ENCODE peak calls at places on chromosomes 5 and 9, in six cellular contexts. One of them, this sample, is unnamed.
A peak's percentile ranks its signal among the peaks of the same experiment; 100 is the strongest.

GRCh38 chr9:134378901-134379338 is 52.7 kb downstream of the RXRA start:
- DNase-seq in naive thymus-derived CD8-positive, alpha-beta T cell: no peak
- DNase-seq in stimulated activated CD4-positive, alpha-beta T cell treated with anti-CD3 and anti-CD28 coated beads, Interleukin-15, amount 100 ng/mL, for 1 hour: no peak
- DNase-seq in choroid plexus epithelial cell: peak; percentile 77
- DNase-seq in upper lobe of right lung: peak; percentile 83
- DNase-seq in Kasumi-1: no peak
- DNase-seq in this sample: peak; percentile 91

GRCh38 chr5:54360089-54360488 is 49.7 kb upstream of the ARL15 start:
- DNase-seq in Kasumi-1: no peak
- DNase-seq in upper lobe of right lung: no peak
- DNase-seq in naive thymus-derived CD8-positive, alpha-beta T cell: no peak
- DNase-seq in stimulated activated CD4-positive, alpha-beta T cell treated with anti-CD3 and anti-CD28 coated beads, Interleukin-15, amount 100 ng/mL, for 1 hour: no peak
- DNase-seq in choroid plexus epithelial cell: peak; percentile 13
- DNase-seq in this sample: peak; percentile 93

GRCh38 chr9:73183917-73184861 is 32.5 kb downstream of the ANXA1 start:
- DNase-seq in stimulated activated CD4-positive, alpha-beta T cell treated with anti-CD3 and anti-CD28 coated beads, Interleukin-15, amount 100 ng/mL, for 1 hour: no peak
- DNase-seq in Kasumi-1: peak; percentile 69
- DNase-seq in upper lobe of right lung: no peak
- DNase-seq in choroid plexus epithelial cell: peak; percentile 75
- DNase-seq in naive thymus-derived CD8-positive, alpha-beta T cell: no peak
- DNase-seq in this sample: peak; percentile 30

GRCh38 chr5:151675225-151675955 is 11.3 kb downstream of the SPARC start:
- DNase-seq in choroid plexus epithelial cell: peak; percentile 84
- DNase-seq in upper lobe of right lung: no peak
- DNase-seq in Kasumi-1: no peak
- DNase-seq in naive thymus-derived CD8-positive, alpha-beta T cell: no peak
- DNase-seq in stimulated activated CD4-positive, alpha-beta T cell treated with anti-CD3 and anti-CD28 coated beads, Interleukin-15, amount 100 ng/mL, for 1 hour: no peak
- DNase-seq in this sample: no peak

GRCh38 chr9:129317179-129318011 is 139.3 kb upstream of the IER5L start:
- DNase-seq in upper lobe of right lung: peak; percentile 71
- DNase-seq in choroid plexus epithelial cell: peak; percentile 75
- DNase-seq in Kasumi-1: peak; percentile 22
- DNase-seq in stimulated activated CD4-positive, alpha-beta T cell treated with anti-CD3 and anti-CD28 coated beads, Interleukin-15, amount 100 ng/mL, for 1 hour: no peak
- DNase-seq in naive thymus-derived CD8-positive, alpha-beta T cell: no peak
- DNase-seq in this sample: peak; percentile 57

GRCh38 chr9:131048820-131049219 is 39.8 kb downstream of the LAMC3 start:
- DNase-seq in upper lobe of right lung: no peak
- DNase-seq in stimulated activated CD4-positive, alpha-beta T cell treated with anti-CD3 and anti-CD28 coated beads, Interleukin-15, amount 100 ng/mL, for 1 hour: no peak
- DNase-seq in naive thymus-derived CD8-positive, alpha-beta T cell: no peak
- DNase-seq in choroid plexus epithelial cell: no peak
- DNase-seq in Kasumi-1: no peak
- DNase-seq in this sample: no peak

GRCh38 chr9:967436-967835 is 9.0 kb upstream of the DMRT3 start:
- DNase-seq in stimulated activated CD4-positive, alpha-beta T cell treated with anti-CD3 and anti-CD28 coated beads, Interleukin-15, amount 100 ng/mL, for 1 hour: no peak
- DNase-seq in upper lobe of right lung: no peak
- DNase-seq in Kasumi-1: no peak
- DNase-seq in choroid plexus epithelial cell: no peak
- DNase-seq in naive thymus-derived CD8-positive, alpha-beta T cell: no peak
- DNase-seq in this sample: no peak

GRCh38 chr9:98855592-98855991 is 48.1 kb downstream of the GALNT12 start:
- DNase-seq in upper lobe of right lung: no peak
- DNase-seq in Kasumi-1: no peak
- DNase-seq in naive thymus-derived CD8-positive, alpha-beta T cell: no peak
- DNase-seq in stimulated activated CD4-positive, alpha-beta T cell treated with anti-CD3 and anti-CD28 coated beads, Interleukin-15, amount 100 ng/mL, for 1 hour: no peak
- DNase-seq in choroid plexus epithelial cell: no peak
- DNase-seq in this sample: no peak

GRCh38 chr5:135979510-135979909 is 24.7 kb upstream of the LECT2 start:
- DNase-seq in choroid plexus epithelial cell: peak; percentile 90
- DNase-seq in stimulated activated CD4-positive, alpha-beta T cell treated with anti-CD3 and anti-CD28 coated beads, Interleukin-15, amount 100 ng/mL, for 1 hour: no peak
- DNase-seq in upper lobe of right lung: no peak
- DNase-seq in Kasumi-1: no peak
- DNase-seq in naive thymus-derived CD8-positive, alpha-beta T cell: no peak
- DNase-seq in this sample: no peak

GRCh38 chr5:180084638-180085561 is 13.3 kb upstream of the RNF130 start:
- DNase-seq in choroid plexus epithelial cell: no peak
- DNase-seq in naive thymus-derived CD8-positive, alpha-beta T cell: no peak
- DNase-seq in Kasumi-1: peak; percentile 73
- DNase-seq in upper lobe of right lung: no peak
- DNase-seq in stimulated activated CD4-positive, alpha-beta T cell treated with anti-CD3 and anti-CD28 coated beads, Interleukin-15, amount 100 ng/mL, for 1 hour: no peak
- DNase-seq in this sample: no peak

GRCh38 chr9:131732061-131732526 is 7.8 kb downstream of the RAPGEF1 start:
- DNase-seq in naive thymus-derived CD8-positive, alpha-beta T cell: no peak
- DNase-seq in Kasumi-1: no peak
- DNase-seq in stimulated activated CD4-positive, alpha-beta T cell treated with anti-CD3 and anti-CD28 coated beads, Interleukin-15, amount 100 ng/mL, for 1 hour: no peak
- DNase-seq in choroid plexus epithelial cell: no peak
- DNase-seq in upper lobe of right lung: no peak
- DNase-seq in this sample: peak; percentile 79

GRCh38 chr5:173324115-173325001 is 3.9 kb downstream of the STC2 start:
- DNase-seq in naive thymus-derived CD8-positive, alpha-beta T cell: no peak
- DNase-seq in upper lobe of right lung: peak; percentile 80
- DNase-seq in Kasumi-1: no peak
- DNase-seq in stimulated activated CD4-positive, alpha-beta T cell treated with anti-CD3 and anti-CD28 coated beads, Interleukin-15, amount 100 ng/mL, for 1 hour: no peak
- DNase-seq in choroid plexus epithelial cell: peak; percentile 55
- DNase-seq in this sample: no peak

GRCh38 chr9:34686732-34687131 is 4.3 kb downstream of the CCL19 start:
- DNase-seq in upper lobe of right lung: no peak
- DNase-seq in naive thymus-derived CD8-positive, alpha-beta T cell: no peak
- DNase-seq in choroid plexus epithelial cell: no peak
- DNase-seq in Kasumi-1: peak; percentile 16
- DNase-seq in stimulated activated CD4-positive, alpha-beta T cell treated with anti-CD3 and anti-CD28 coated beads, Interleukin-15, amount 100 ng/mL, for 1 hour: no peak
- DNase-seq in this sample: no peak

GRCh38 chr9:35054871-35055644 is 17.4 kb downstream of the VCP start:
- DNase-seq in upper lobe of right lung: no peak
- DNase-seq in naive thymus-derived CD8-positive, alpha-beta T cell: no peak
- DNase-seq in Kasumi-1: no peak
- DNase-seq in stimulated activated CD4-positive, alpha-beta T cell treated with anti-CD3 and anti-CD28 coated beads, Interleukin-15, amount 100 ng/mL, for 1 hour: no peak
- DNase-seq in choroid plexus epithelial cell: no peak
- DNase-seq in this sample: no peak

GRCh38 chr5:151571270-151572173 is 19.6 kb downstream of the FAT2 start:
- DNase-seq in choroid plexus epithelial cell: no peak
- DNase-seq in upper lobe of right lung: no peak
- DNase-seq in naive thymus-derived CD8-positive, alpha-beta T cell: no peak
- DNase-seq in Kasumi-1: no peak
- DNase-seq in stimulated activated CD4-positive, alpha-beta T cell treated with anti-CD3 and anti-CD28 coated beads, Interleukin-15, amount 100 ng/mL, for 1 hour: no peak
- DNase-seq in this sample: peak; percentile 74

GRCh38 chr5:169577966-169578365 is 5.6 kb upstream of the SPDL1 start:
- DNase-seq in upper lobe of right lung: no peak
- DNase-seq in Kasumi-1: no peak
- DNase-seq in choroid plexus epithelial cell: peak; percentile 34
- DNase-seq in stimulated activated CD4-positive, alpha-beta T cell treated with anti-CD3 and anti-CD28 coated beads, Interleukin-15, amount 100 ng/mL, for 1 hour: no peak
- DNase-seq in naive thymus-derived CD8-positive, alpha-beta T cell: no peak
- DNase-seq in this sample: peak; percentile 26

GRCh38 chr5:176724472-176724871 is 77.2 kb downstream of the TSPAN17 start:
- DNase-seq in upper lobe of right lung: no peak
- DNase-seq in choroid plexus epithelial cell: no peak
- DNase-seq in naive thymus-derived CD8-positive, alpha-beta T cell: no peak
- DNase-seq in Kasumi-1: no peak
- DNase-seq in stimulated activated CD4-positive, alpha-beta T cell treated with anti-CD3 and anti-CD28 coated beads, Interleukin-15, amount 100 ng/mL, for 1 hour: no peak
- DNase-seq in this sample: no peak

GRCh38 chr9:96423322-96423984 is 5.3 kb upstream of the ZNF367 start:
- DNase-seq in choroid plexus epithelial cell: no peak
- DNase-seq in stimulated activated CD4-positive, alpha-beta T cell treated with anti-CD3 and anti-CD28 coated beads, Interleukin-15, amount 100 ng/mL, for 1 hour: no peak
- DNase-seq in naive thymus-derived CD8-positive, alpha-beta T cell: no peak
- DNase-seq in upper lobe of right lung: no peak
- DNase-seq in Kasumi-1: no peak
- DNase-seq in this sample: no peak

GRCh38 chr9:88478236-88478635 is 56.7 kb upstream of the NXNL2 start:
- DNase-seq in stimulated activated CD4-positive, alpha-beta T cell treated with anti-CD3 and anti-CD28 coated beads, Interleukin-15, amount 100 ng/mL, for 1 hour: no peak
- DNase-seq in Kasumi-1: no peak
- DNase-seq in choroid plexus epithelial cell: peak; percentile 22
- DNase-seq in upper lobe of right lung: no peak
- DNase-seq in naive thymus-derived CD8-positive, alpha-beta T cell: no peak
- DNase-seq in this sample: no peak

GRCh38 chr5:77360381-77360780 is 131.7 kb downstream of the WDR41 start:
- DNase-seq in choroid plexus epithelial cell: no peak
- DNase-seq in upper lobe of right lung: no peak
- DNase-seq in Kasumi-1: no peak
- DNase-seq in stimulated activated CD4-positive, alpha-beta T cell treated with anti-CD3 and anti-CD28 coated beads, Interleukin-15, amount 100 ng/mL, for 1 hour: no peak
- DNase-seq in naive thymus-derived CD8-positive, alpha-beta T cell: no peak
- DNase-seq in this sample: no peak

GRCh38 chr5:138705007-138705406 is 48.2 kb upstream of the CTNNA1 start:
- DNase-seq in choroid plexus epithelial cell: no peak
- DNase-seq in naive thymus-derived CD8-positive, alpha-beta T cell: no peak
- DNase-seq in stimulated activated CD4-positive, alpha-beta T cell treated with anti-CD3 and anti-CD28 coated beads, Interleukin-15, amount 100 ng/mL, for 1 hour: no peak
- DNase-seq in Kasumi-1: no peak
- DNase-seq in upper lobe of right lung: no peak
- DNase-seq in this sample: no peak

This sample was measured in RWPE1.